ENCODE peak calls at places on chromosomes 2 and 18, in nine cellular contexts. V, W, O, X, B, D, U, M and A are unnamed samples.

GRCh38 chr2:15096873-15097272 is 464.3 kb downstream of the NBAS start:
- DNase-seq in V (no peak), D (no peak), M (no peak), B (no peak), O (no peak), X (no peak), U (no peak), W (no peak), A (no peak)

GRCh38 chr18:22846088-22846683 is 86.9 kb upstream of the RBBP8 start:
- DNase-seq in U (peak), V (no peak), W (no peak), M (peak), O (no peak), D (no peak), X (no peak), B (no peak), A (no peak)

GRCh38 chr2:102050854-102051391 is 59.2 kb downstream of the IL1R2 start:
- DNase-seq in M (no peak), V (no peak), B (no peak), D (peak), W (no peak), O (no peak), U (peak), X (peak), A (no peak)

GRCh38 chr2:1477196-1478040 is 64.2 kb downstream of the TPO start:
- DNase-seq in D (no peak), M (no peak), U (no peak), X (no peak), W (no peak), B (no peak), V (no peak), O (no peak), A (no peak)

GRCh38 chr2:85444629-85445028 is 26.1 kb downstream of the SH2D6 start:
- DNase-seq in V (no peak), O (no peak), X (no peak), B (no peak), W (no peak), M (no peak), D (no peak), U (peak), A (no peak)

GRCh38 chr2:142174176-142174575 is 43.4 kb upstream of the LRP1B start:
- DNase-seq in O (no peak), V (peak), M (no peak), U (peak), B (no peak), D (no peak), X (no peak), W (no peak), A (no peak)

GRCh38 chr2:16160281-16161084 is 220.1 kb downstream of the MYCN start:
- DNase-seq in W (no peak), U (no peak), X (no peak), D (no peak), O (no peak), B (no peak), V (peak), M (no peak), A (no peak)

GRCh38 chr18:75811156-75811555 is 383.7 kb upstream of the SMIM21 start:
- DNase-seq in W (peak), U (no peak), V (no peak), O (no peak), D (no peak), M (no peak), B (no peak), X (peak), A (no peak)

GRCh38 chr2:101219281-101219680 is 33.4 kb upstream of the CNOT11 start:
- DNase-seq in X (no peak), D (no peak), M (no peak), B (no peak), O (no peak), V (no peak), U (no peak), W (no peak), A (no peak)

GRCh38 chr2:119753041-119753929 is 6.4 kb upstream of the PTPN4 start:
- DNase-seq in X (peak), U (peak), D (no peak), M (no peak), W (peak), O (peak), V (peak), B (no peak), A (no peak)

GRCh38 chr2:146985753-146986152 is 859.1 kb upstream of the ACVR2A start:
- DNase-seq in M (no peak), U (peak), O (no peak), V (no peak), X (no peak), W (no peak), B (no peak), D (no peak), A (no peak)

GRCh38 chr2:186841940-186842339 is 7.0 kb downstream of the ZSWIM2 start:
- DNase-seq in U (peak), V (no peak), O (no peak), M (no peak), D (no peak), X (peak), W (no peak), B (no peak), A (peak)

GRCh38 chr2:82062469-82062868 is 1757.9 kb upstream of the LRRTM1 start:
- DNase-seq in M (no peak), B (no peak), D (no peak), U (no peak), V (no peak), W (no peak), O (no peak), X (no peak), A (no peak)

GRCh38 chr2:230219419-230220331 is at the start of gene SP110:
- DNase-seq in M (peak), O (peak), D (peak), X (peak), W (no peak), U (peak), V (no peak), B (peak), A (peak)

GRCh38 chr2:131041402-131042160 is 51.7 kb downstream of the FAM168B start:
- DNase-seq in O (no peak), B (no peak), U (no peak), V (no peak), W (no peak), M (no peak), X (no peak), D (no peak), A (no peak)

GRCh38 chr2:238168196-238168815 is 9.5 kb downstream of the ERFE start:
- DNase-seq in X (no peak), U (no peak), D (no peak), V (no peak), O (no peak), B (no peak), W (no peak), M (no peak), A (no peak)